ENCODE peak calls at places on chromosomes 11 and 22, in eight cellular contexts. L is cardiac muscle cell; N is CD8-positive, alpha-beta memory T cell; J is naive thymus-derived CD4-positive, alpha-beta T cell; P is neuronal stem cell; I is adipocyte; E is IMR-90; M is Peyer's patch. C is an unnamed sample.

GRCh38 chr11:103051158-103051801 is 40.7 kb downstream of the DCUN1D5 start:
- DNase-seq in P (no peak), I (no peak), N (no peak), L (no peak), J (no peak), M (no peak), E (no peak), C (no peak)

GRCh38 chr11:127996825-127997224 is 590.5 kb downstream of the ETS1 start:
- DNase-seq in E (peak; percentile 60), I (peak; percentile 5), M (no peak), N (no peak), P (no peak), L (peak; percentile 35), J (no peak), C (no peak)

GRCh38 chr11:62771144-62772021 is at the start of gene TAF6L:
- DNase-seq in M (peak; percentile 99), J (peak; percentile 82), I (peak; percentile 99), E (peak; percentile 95), N (peak; percentile 93), P (peak; percentile 94), L (peak; percentile 97), C (peak; percentile 98)

GRCh38 chr11:72856551-72857342 is 42.5 kb downstream of the ATG16L2 start:
- DNase-seq in I (peak; percentile 70), L (peak; percentile 75), P (no peak), M (no peak), J (no peak), E (no peak), N (no peak), C (no peak)

GRCh38 chr11:70306586-70307033 is 36.1 kb downstream of the PPFIA1 start:
- DNase-seq in E (no peak), P (no peak), J (no peak), I (no peak), N (no peak), M (no peak), L (no peak), C (no peak)

GRCh38 chr11:38460901-38461300 is 1862.9 kb upstream of the RAG2 start:
- DNase-seq in P (no peak), L (peak; percentile 82), N (no peak), M (no peak), J (no peak), I (peak; percentile 73), E (peak; percentile 41), C (peak; percentile 21)

GRCh38 chr11:64745219-64745522 is 1.2 kb upstream of the RASGRP2 start:
- DNase-seq in M (peak; percentile 97), L (no peak), E (no peak), J (peak; percentile 98), I (peak; percentile 27), P (no peak), N (peak; percentile 93), C (peak; percentile 88)

GRCh38 chr11:14417975-14418374 is 59.0 kb upstream of the RRAS2 start:
- DNase-seq in I (peak; percentile 30), M (no peak), P (no peak), J (no peak), L (peak; percentile 34), N (no peak), E (peak; percentile 46), C (no peak)

GRCh38 chr11:64040684-64041267 is 5.0 kb downstream of the FLRT1 start:
- DNase-seq in L (no peak), J (no peak), P (no peak), M (no peak), I (no peak), E (no peak), N (no peak), C (no peak)

GRCh38 chr11:21654091-21654490 is 538.8 kb upstream of the ANO5 start:
- DNase-seq in L (no peak), J (no peak), P (peak; percentile 5), M (no peak), E (no peak), N (no peak), I (no peak), C (no peak)

GRCh38 chr22:31915499-31916065 is 28.8 kb upstream of the YWHAH start:
- DNase-seq in M (peak; percentile 53), J (no peak), E (no peak), L (no peak), N (no peak), P (no peak), I (no peak), C (no peak)

GRCh38 chr11:104581246-104581980 is 316.8 kb downstream of the CASP12 start:
- DNase-seq in E (peak; percentile 69), P (peak; percentile 23), J (no peak), N (no peak), M (no peak), I (peak; percentile 18), L (no peak), C (no peak)

GRCh38 chr11:83918471-83918870 is 632.3 kb upstream of the CCDC90B start:
- DNase-seq in N (no peak), E (no peak), L (no peak), P (no peak), I (no peak), J (no peak), M (no peak), C (peak; percentile 29)

GRCh38 chr11:103077553-103077952 is 14.4 kb downstream of the DCUN1D5 start:
- DNase-seq in P (no peak), E (no peak), M (no peak), J (no peak), N (no peak), L (no peak), I (no peak), C (no peak)

GRCh38 chr11:122071680-122072321 is 44.2 kb downstream of the BLID start:
- DNase-seq in I (no peak), J (no peak), E (no peak), L (no peak), M (no peak), N (no peak), P (no peak), C (no peak)

GRCh38 chr11:2569321-2569721 is 124.5 kb downstream of the KCNQ1 start:
- DNase-seq in P (no peak), J (no peak), M (no peak), L (no peak), E (no peak), N (peak; percentile 35), I (peak; percentile 43), C (peak; percentile 9)

GRCh38 chr11:111422494-111423249 is 43.6 kb upstream of the POU2AF1 start:
- DNase-seq in P (peak; percentile 61), I (peak; percentile 77), N (no peak), E (peak; percentile 26), L (peak; percentile 54), J (peak; percentile 30), M (peak; percentile 85), C (peak; percentile 32)

GRCh38 chr22:16783930-16784354 is 41.3 kb downstream of the XKR3 start:
- DNase-seq in N (no peak), M (no peak), I (no peak), J (no peak), P (no peak), L (no peak), E (no peak), C (no peak)

GRCh38 chr22:50676661-50677492 is 4.3 kb downstream of the SHANK3 start:
- DNase-seq in N (no peak), M (peak; percentile 32), P (no peak), L (no peak), J (no peak), E (no peak), I (no peak), C (no peak)

GRCh38 chr11:91805293-91805692 is 419.3 kb upstream of the FAT3 start:
- DNase-seq in I (no peak), L (no peak), J (no peak), E (no peak), N (no peak), M (no peak), P (no peak), C (no peak)

GRCh38 chr11:3995949-3996554 is 98.5 kb upstream of the RRM1 start:
- DNase-seq in L (peak; percentile 48), I (peak; percentile 46), P (no peak), N (no peak), J (no peak), M (no peak), E (peak; percentile 42), C (no peak)

DNA sequence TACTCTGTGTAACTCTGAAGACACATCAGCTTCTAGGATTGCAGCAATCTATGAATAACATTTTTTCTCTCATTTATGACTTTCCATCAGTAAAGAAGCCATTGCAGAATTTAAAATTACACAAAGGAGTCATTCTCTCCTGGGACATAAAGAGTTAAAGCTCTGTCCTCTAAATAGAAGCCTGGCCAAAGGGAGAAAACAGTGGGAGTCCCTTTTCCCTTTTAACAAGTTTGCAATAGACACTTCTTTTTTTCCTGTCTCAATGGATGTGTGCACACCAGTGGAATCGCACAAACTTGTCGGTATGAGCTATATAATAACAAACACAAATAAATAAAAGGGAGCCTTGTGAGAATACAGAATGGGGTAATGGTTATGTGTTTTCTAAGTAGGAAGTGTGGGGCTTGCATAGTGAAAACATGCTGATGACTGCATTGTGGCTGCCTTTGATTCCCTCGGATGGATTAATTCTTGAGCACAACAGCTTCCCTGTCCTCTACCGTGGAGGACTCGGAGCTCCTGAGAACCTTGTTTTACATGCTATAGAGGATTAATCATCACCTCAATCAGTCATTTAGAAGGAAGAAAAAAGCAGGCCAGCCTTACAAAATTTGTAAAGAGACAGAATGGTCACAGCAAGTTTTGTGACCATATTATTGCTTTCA is 131.9 kb downstream of the WNT7B start:
- DNase-seq in L (no peak), P (peak; percentile 45), I (no peak), M (no peak), J (no peak), N (no peak), E (no peak), C (no peak)
- H3K4me1 ChIP-seq in L (peaks cover 8% of the 10 kb centered on the region), P (peaks cover 54% of the 10 kb centered on the region), I (peaks cover 6% of the 10 kb centered on the region), M (no peaks in the 10 kb centered on the region), J (no peaks in the 10 kb centered on the region), N (no peaks in the 10 kb centered on the region), E (peaks cover 7% of the 10 kb centered on the region), C (no peaks in the 10 kb centered on the region)

GRCh38 chr11:47943721-47944554 is 36.4 kb upstream of the PTPRJ start:
- DNase-seq in L (no peak), N (no peak), I (no peak), E (no peak), J (no peak), P (peak; percentile 51), M (no peak), C (no peak)
- H3K4me1 ChIP-seq in L (no peaks in the 10 kb centered on the region), N (peaks cover 9% of the 10 kb centered on the region), I (peaks cover 24% of the 10 kb centered on the region), E (peaks cover 10% of the 10 kb centered on the region), J (peaks cover 7% of the 10 kb centered on the region), P (peaks cover 8% of the 10 kb centered on the region), M (no peaks in the 10 kb centered on the region), C (peaks cover 10% of the 10 kb centered on the region)

DNA sequence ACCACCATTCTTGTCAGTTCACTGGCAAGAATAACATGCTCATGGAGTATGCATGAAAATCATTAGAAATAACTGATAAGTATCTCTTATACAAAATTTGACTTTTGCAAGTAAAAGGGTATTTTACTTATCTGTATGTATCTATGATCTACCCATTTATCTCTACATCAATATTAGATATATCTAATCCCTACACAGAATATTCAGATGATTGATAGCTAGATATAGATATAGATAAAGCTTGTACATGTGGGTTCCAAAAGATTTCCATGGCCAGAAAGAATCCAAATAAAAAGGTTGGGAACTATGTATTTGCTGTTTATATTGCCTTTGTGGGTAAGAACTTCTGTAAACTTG is 185.5 kb downstream of the MAML2 start:
- DNase-seq in J (no peak), I (no peak), E (no peak), P (no peak), N (no peak), L (no peak), M (no peak), C (no peak)
- H3K4me1 ChIP-seq in J (peaks cover 36% of the 10 kb centered on the region), I (peaks cover 58% of the 10 kb centered on the region), E (peaks cover 29% of the 10 kb centered on the region), P (peaks cover 27% of the 10 kb centered on the region), N (peaks cover 35% of the 10 kb centered on the region), L (peaks cover 10% of the 10 kb centered on the region), M (peaks cover 31% of the 10 kb centered on the region), C (peaks cover 77% of the 10 kb centered on the region)

GRCh38 chr11:206516-207212 is 535 bp downstream of the BET1L start:
- DNase-seq in I (peak; percentile 53), M (peak; percentile 72), E (no peak), J (no peak), N (no peak), P (peak; percentile 12), L (no peak), C (no peak)
- H3K4me1 ChIP-seq in I (peaks cover 52% of the 10 kb centered on the region), M (peaks cover 45% of the 10 kb centered on the region), E (peaks cover 25% of the 10 kb centered on the region), J (peaks cover 64% of the 10 kb centered on the region), N (peaks cover 65% of the 10 kb centered on the region), P (peaks cover 18% of the 10 kb centered on the region), L (no peaks in the 10 kb centered on the region), C (peaks cover 84% of the 10 kb centered on the region)

C was measured in left ventricle myocardium inferior.